ENCODE peak calls at places on chromosomes 5 and 9, in four cellular contexts. One of them, this sample, is unnamed.

GRCh38 chr9:13688990-13689600 is 409.6 kb upstream of the MPDZ start:
- DNase-seq in ACHN: peak; percentile 36
- DNase-seq in T-cell: no peak
- DNase-seq in posterior vena cava: no peak
- DNase-seq in this sample: no peak

GRCh38 chr5:142357469-142358090 is 32.8 kb upstream of the SPRY4 start:
- DNase-seq in ACHN: no peak
- DNase-seq in T-cell: no peak
- DNase-seq in posterior vena cava: no peak
- DNase-seq in this sample: no peak

GRCh38 chr9:83403864-83404263 is 134.3 kb downstream of the FRMD3 start:
- DNase-seq in ACHN: no peak
- DNase-seq in T-cell: no peak
- DNase-seq in posterior vena cava: no peak
- DNase-seq in this sample: no peak

GRCh38 chr5:15009420-15009819 is 137.8 kb upstream of the ANKH start:
- DNase-seq in ACHN: peak; percentile 80
- DNase-seq in T-cell: no peak
- DNase-seq in posterior vena cava: no peak
- DNase-seq in this sample: no peak

GRCh38 chr9:22050924-22051323 is 41.8 kb upstream of the CDKN2B start:
- DNase-seq in ACHN: no peak
- DNase-seq in T-cell: no peak
- DNase-seq in posterior vena cava: no peak
- DNase-seq in this sample: no peak

GRCh38 chr9:85310531-85311070 is 431.2 kb downstream of the AGTPBP1 start:
- DNase-seq in ACHN: no peak
- DNase-seq in T-cell: no peak
- DNase-seq in posterior vena cava: no peak
- DNase-seq in this sample: no peak

GRCh38 chr5:45035991-45036390 is 227.2 kb downstream of the MRPS30 start:
- DNase-seq in ACHN: no peak
- DNase-seq in T-cell: no peak
- DNase-seq in posterior vena cava: no peak
- DNase-seq in this sample: no peak

GRCh38 chr9:81431662-81432061 is 257.7 kb downstream of the TLE1 start:
- DNase-seq in ACHN: no peak
- DNase-seq in T-cell: no peak
- DNase-seq in posterior vena cava: no peak
- DNase-seq in this sample: no peak

GRCh38 chr5:134582941-134583340 is 49.7 kb downstream of the SAR1B start:
- DNase-seq in ACHN: no peak
- DNase-seq in T-cell: no peak
- DNase-seq in posterior vena cava: peak; percentile 58
- DNase-seq in this sample: no peak